ENCODE peak calls at places on chromosome 1, in five cellular contexts. T, H, L, C and Q are unnamed samples.

GRCh38 chr1:90045853-90046563 is 51.1 kb downstream of the ZNF326 start:
- DNase-seq in T (no peak), C (peak), L (no peak), H (peak), Q (peak)

GRCh38 chr1:206511362-206512064 is 4.2 kb downstream of the RASSF5 start:
- DNase-seq in L (no peak), C (no peak), T (no peak), H (no peak), Q (no peak)

GRCh38 chr1:113871597-113872113 is at the start of gene PTPN22:
- DNase-seq in L (no peak), C (peak), T (peak), H (no peak), Q (no peak)

GRCh38 chr1:10980841-10981727 is 31.4 kb upstream of the TARDBP start:
- DNase-seq in L (peak), T (no peak), H (peak), C (peak), Q (no peak)

GRCh38 chr1:54324750-54325704 is 81.2 kb downstream of the SSBP3 start:
- DNase-seq in L (no peak), H (no peak), C (no peak), T (no peak), Q (no peak)

GRCh38 chr1:30260318-30260717 is 463.1 kb downstream of the MATN1 start:
- DNase-seq in T (no peak), L (no peak), C (no peak), H (no peak), Q (no peak)

GRCh38 chr1:34977210-34977471 is 8.0 kb downstream of the TMEM35B start:
- DNase-seq in H (no peak), T (no peak), L (no peak), C (no peak), Q (no peak)

GRCh38 chr1:3368059-3368458 is 86.4 kb upstream of the ARHGEF16 start:
- DNase-seq in H (no peak), C (no peak), L (no peak), T (no peak), Q (no peak)

GRCh38 chr1:46421739-46422138 is 27.6 kb downstream of the FAAH start:
- DNase-seq in H (no peak), C (no peak), T (no peak), L (no peak), Q (no peak)

GRCh38 chr1:111923766-111924165 is 65.7 kb downstream of the KCND3 start:
- DNase-seq in T (no peak), H (no peak), L (no peak), C (no peak), Q (no peak)

DNA sequence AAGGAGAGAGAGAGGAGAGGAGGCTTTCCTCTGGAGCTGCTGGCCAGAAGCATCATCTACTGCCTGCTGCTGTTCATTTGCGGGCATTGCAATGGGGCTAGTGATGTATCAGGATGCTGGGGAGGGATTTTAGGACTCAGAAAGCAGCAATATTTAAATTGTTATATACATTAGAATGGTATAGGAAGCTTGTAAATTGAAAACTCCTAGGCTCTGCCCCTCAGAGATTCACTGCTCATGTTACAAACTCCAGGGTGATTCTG is 141.9 kb downstream of the ZNF648 start:
- DNase-seq in C (no peak), T (no peak), H (no peak), L (no peak), Q (no peak)
- TF ChIP-seq CTCF in C (no peak), T (no peak), H (no peak), L (no peak), Q (no peak)

GRCh38 chr1:31795801-31796621 is 19.8 kb downstream of the SPOCD1 start:
- DNase-seq in L (no peak), T (peak), C (peak), H (no peak), Q (no peak)
- TF ChIP-seq CTCF in L (peak), T (no peak), C (peak), H (no peak), Q (no peak)

GRCh38 chr1:19149736-19150135 is 60.3 kb downstream of the UBR4 start:
- DNase-seq in H (no peak), T (no peak), C (no peak), L (no peak), Q (no peak)
- TF ChIP-seq CTCF in H (no peak), T (no peak), C (no peak), L (no peak), Q (no peak)

DNA sequence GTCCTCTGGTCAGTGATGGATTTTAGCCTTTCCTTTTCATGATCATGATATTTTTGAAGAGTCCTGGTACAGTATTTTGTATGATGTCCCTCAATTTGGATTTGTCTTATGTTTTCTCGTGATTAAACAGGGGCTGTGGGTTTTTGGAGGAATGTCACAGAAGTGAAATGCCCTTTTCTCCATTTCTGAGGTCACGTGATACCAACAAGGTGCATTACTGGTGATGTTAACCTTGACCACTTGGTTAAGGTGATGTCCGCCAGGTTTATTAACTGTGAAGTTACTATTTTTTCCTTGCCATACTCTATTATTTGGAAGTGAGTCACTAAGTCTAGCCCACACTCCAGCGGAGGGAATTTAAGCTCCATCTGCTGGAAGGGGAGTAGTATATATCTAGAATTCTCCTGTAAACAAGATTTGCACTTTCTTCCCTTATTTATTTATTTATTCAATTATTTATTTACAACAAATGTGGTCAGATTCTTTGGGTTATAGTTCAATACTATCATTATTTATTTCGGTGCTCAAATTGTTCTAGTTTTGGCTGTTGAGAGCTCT is 123.4 kb downstream of the HIVEP3 start:
- DNase-seq in H (no peak), L (no peak), C (peak), T (peak), Q (no peak)
- TF ChIP-seq CTCF in H (peak), L (peak), C (peak), T (peak), Q (no peak)

DNA sequence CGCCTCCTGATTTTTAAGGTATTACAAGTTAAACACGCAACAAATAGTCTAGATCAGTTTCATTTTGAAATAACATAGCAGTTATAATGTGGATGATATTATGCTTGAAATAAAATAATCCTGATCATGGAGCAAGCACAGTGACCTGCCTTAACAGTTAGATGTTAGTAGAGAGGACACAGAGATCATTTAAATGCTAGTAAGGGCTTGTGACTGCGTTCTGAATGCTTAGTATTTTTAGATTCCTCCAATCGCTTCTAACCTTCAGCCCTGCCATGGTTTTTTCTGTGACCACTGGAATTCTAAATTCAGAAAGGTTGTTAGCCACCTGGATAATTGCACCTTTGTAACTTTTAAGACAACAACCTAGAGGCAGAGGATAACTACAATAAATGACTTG is 46.4 kb downstream of the KIF26B start:
- DNase-seq in H (no peak), C (no peak), L (no peak), T (no peak), Q (no peak)
- TF ChIP-seq CTCF in H (no peak), C (no peak), L (no peak), T (no peak), Q (no peak)

DNA sequence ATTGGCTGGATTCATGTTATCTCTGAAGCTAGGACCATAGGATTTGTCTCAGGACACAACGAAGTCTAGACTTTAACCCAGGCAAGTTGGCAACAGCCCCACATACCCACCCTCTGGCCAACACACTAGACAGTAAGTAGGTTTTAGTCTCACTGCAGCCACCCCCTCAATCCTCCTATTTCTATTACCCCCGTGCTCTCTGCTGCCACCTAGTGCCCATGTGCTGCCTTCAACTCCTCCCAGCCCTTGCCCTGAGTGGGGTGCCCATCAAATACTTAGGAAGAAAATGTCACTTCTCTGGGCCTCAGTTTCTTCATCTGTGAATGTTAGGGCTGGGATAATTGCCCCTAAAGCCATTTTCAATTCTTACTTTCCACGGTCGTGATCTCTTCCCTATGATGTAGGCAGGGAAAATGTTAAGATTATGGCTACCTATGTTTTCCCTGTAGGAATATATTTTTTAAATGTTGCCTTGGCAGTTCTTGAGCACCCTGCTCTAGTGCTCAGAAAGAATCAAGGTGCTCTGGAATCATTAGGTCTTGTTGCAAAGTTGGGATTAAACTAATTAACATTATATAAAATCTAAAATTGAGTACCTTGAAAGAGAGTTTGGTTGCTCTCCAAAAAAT is 213.0 kb downstream of the LMX1A start:
- DNase-seq in L (no peak), T (no peak), C (no peak), H (no peak), Q (peak)
- TF ChIP-seq CTCF in L (peak), T (peak), C (peak), H (peak), Q (peak)